ENCODE peak calls at places on chromosomes 3 and 15, in four cellular contexts. G is GM12878, W is SK-N-SH, R is H1. T is an unnamed sample.

GRCh38 chr3:71728632-71729342 is 3.6 kb upstream of the EIF4E3 start:
- DNase-seq in W (peak), G (no peak), R (no peak), T (peak)

GRCh38 chr3:180277036-180277435 is 240.3 kb upstream of the PEX5L start:
- DNase-seq in W (no peak), R (no peak), G (no peak), T (no peak)

GRCh38 chr15:99110581-99111320 is 5.9 kb downstream of the SYNM start:
- DNase-seq in W (no peak), G (no peak), R (no peak), T (no peak)

GRCh38 chr15:74821091-74821789 is 5.2 kb upstream of the CPLX3 start:
- DNase-seq in W (peak), R (no peak), G (peak), T (no peak)

GRCh38 chr15:91849749-91850161 is 3.8 kb upstream of the SLCO3A1 start:
- DNase-seq in R (no peak), G (no peak), W (peak), T (no peak)

GRCh38 chr15:77901921-77902750 is 175.4 kb downstream of the TBC1D2B start:
- DNase-seq in W (peak), G (no peak), R (no peak), T (peak)

GRCh38 chr15:51874751-51875644 is 45.5 kb downstream of the TMOD3 start:
- DNase-seq in W (no peak), R (no peak), G (no peak), T (peak)

GRCh38 chr15:60454824-60455223 is 24.1 kb downstream of the ICE2 start:
- DNase-seq in W (no peak), R (no peak), G (no peak), T (no peak)

GRCh38 chr15:60563066-60563465 is 84.1 kb upstream of the ICE2 start:
- DNase-seq in R (no peak), G (no peak), W (no peak), T (no peak)

DNA sequence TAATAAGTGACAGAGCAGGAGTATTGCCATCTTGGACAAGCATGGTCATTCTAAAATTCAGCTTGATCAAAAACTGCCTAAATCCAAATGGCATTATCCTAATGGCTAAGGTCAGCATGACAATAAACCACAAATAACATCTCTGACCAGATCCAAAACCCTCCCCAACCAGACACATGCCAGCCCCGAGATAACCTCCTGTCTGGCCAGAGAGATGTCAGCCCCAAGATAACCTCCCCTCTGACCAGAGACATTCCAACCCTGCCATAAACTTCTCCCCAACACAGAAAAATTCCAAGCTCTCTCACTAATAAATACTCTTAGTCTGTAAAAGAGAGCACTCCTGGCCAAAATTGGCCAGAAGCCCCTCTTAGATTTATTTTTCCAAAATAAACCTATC is 470.5 kb upstream of the UBE2E2 start:
- DNase-seq in W (no peak), R (no peak), G (no peak), T (no peak)
- TF ChIP-seq CTCF in W (no peak), R (no peak), G (no peak), T (no peak)

DNA sequence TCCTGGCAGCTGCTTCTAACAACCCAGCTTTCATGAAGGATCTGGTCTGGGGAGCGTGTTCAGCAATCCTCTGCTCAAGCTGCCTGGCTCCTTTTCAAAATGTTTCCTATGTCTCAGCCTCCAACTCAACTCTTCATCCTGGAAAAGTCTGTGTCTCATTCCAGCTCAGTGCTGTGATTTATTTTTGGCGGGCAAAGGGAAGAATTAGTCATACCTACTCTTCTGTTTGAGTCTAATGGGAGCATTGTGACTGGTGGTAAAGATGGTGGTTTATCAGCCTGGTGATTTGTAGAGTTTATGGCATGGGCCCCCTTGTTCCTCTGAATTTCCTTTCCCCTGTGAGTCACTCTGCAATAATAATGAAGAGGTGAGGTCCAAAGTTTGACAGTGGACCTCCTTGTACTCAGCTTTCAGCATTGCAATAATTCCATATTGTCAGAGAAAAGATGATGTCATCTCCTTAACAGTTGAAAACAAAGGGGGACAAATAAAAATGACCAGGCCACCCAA is 204.8 kb upstream of the MCTP2 start:
- DNase-seq in R (no peak), W (no peak), G (no peak), T (no peak)
- TF ChIP-seq NRF1 in R (no peak), W (no peak), G (no peak), T (no peak)

GRCh38 chr15:65917936-65918335 is 48.6 kb downstream of the RAB11A start:
- DNase-seq in W (no peak), G (no peak), R (no peak), T (no peak)

GRCh38 chr15:65914981-65915925 is 46.0 kb downstream of the RAB11A start:
- DNase-seq in G (no peak), R (no peak), W (no peak), T (no peak)

GRCh38 chr15:65916041-65916663 is 46.9 kb downstream of the RAB11A start:
- DNase-seq in R (no peak), W (no peak), G (no peak), T (no peak)

GRCh38 chr15:65917407-65917756 is 48.1 kb downstream of the RAB11A start:
- DNase-seq in W (no peak), G (no peak), R (no peak), T (no peak)

DNA sequence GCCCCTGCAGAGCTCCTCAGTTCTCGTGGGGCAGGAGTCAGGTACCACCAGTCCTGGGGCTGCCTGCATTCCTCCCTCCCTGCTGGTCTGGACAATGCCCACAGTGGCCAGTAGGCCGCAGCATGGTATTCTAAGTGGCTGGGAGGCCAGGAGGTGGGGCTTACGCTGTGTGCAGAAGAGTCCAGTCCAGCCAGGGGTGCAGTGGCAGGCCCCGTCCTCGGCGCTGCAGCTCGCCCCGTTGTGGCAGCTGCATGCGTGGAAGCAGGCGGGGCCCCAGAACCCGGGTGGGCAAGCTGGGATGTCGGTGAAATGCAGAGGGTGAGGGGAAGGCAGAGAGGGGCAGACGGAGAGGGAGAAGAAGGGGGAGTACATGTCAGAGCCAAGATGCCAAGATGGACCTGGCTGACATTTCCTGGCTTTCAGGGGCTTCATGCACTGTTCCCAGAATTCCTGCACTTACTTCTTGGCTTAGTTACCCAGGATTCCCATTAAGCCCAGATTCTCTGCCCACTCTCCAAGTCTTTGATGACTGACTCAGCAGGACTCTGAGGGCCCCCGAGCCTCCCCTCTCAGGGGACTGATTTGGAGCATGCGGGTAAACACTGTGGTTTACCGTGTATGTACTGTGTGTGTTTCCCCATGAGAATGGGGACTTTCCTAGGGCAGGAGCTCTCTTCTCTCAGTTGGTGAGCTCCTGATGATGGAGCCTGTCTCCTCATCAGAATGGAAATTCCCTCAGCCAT is 47.5 kb downstream of the RAB11A start:
- DNase-seq in W (peak), G (peak), R (peak), T (peak)
- TF ChIP-seq CTCF in W (peak), G (peak), R (peak), T (peak)

DNA sequence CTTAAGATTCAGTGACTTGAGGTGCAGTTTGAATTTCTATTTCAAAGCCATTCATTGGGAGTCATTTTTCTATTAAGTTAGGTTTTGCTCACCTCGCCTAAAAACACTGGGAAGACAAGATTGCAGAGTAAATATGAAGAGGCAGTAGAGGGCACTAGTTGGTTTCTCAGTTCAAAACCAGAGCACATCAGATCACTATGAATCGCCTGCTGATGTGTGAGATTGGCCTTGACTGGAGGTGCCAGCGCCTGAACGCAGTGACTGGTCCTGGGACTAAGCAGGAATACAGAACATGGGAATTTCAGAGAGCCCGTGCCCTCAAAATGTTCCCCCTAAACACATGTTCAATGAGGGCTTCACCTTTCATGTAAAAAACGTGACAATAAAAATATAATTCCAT is 229.0 kb downstream of the ITPR1 start:
- DNase-seq in G (no peak), W (peak), R (no peak), T (peak)
- TF ChIP-seq NRF1 in G (no peak), W (no peak), R (no peak), T (no peak)

GRCh38 chr15:90203922-90204321 is 2.8 kb downstream of the SEMA4B start:
- DNase-seq in G (no peak), W (no peak), R (no peak), T (no peak)

GRCh38 chr15:90201150-90201943 is at the start of gene SEMA4B:
- DNase-seq in R (no peak), G (no peak), W (peak), T (peak)

GRCh38 chr15:90203473-90203872 is 2.3 kb downstream of the SEMA4B start:
- DNase-seq in R (no peak), G (no peak), W (no peak), T (no peak)

GRCh38 chr15:90201944-90202375 is 830 bp downstream of the SEMA4B start:
- DNase-seq in R (no peak), G (no peak), W (peak), T (no peak)

GRCh38 chr15:90202929-90203328 is 1.8 kb downstream of the SEMA4B start:
- DNase-seq in R (no peak), G (no peak), W (no peak), T (no peak)
- TF ChIP-seq CTCF in R (no peak), G (no peak), W (no peak), T (no peak)

GRCh38 chr15:62741106-62741505 is 301.4 kb upstream of the TPM1 start:
- DNase-seq in W (no peak), R (no peak), G (no peak), T (no peak)
- TF ChIP-seq NRF1 in W (no peak), R (no peak), G (no peak), T (no peak)

GRCh38 chr3:128131897-128132646 is 8.5 kb upstream of the RUVBL1 start:
- DNase-seq in W (no peak), R (no peak), G (no peak), T (no peak)

GRCh38 chr3:128133273-128133883 is 9.8 kb upstream of the RUVBL1 start:
- DNase-seq in W (peak), R (no peak), G (no peak), T (no peak)
- TF ChIP-seq CTCF in W (peak), R (peak), G (peak), T (peak)

GRCh38 chr3:150830094-150830681 is 67.2 kb upstream of the SIAH2 start:
- DNase-seq in R (no peak), G (no peak), W (peak), T (peak)
- TF ChIP-seq NRF1 in R (no peak), G (no peak), W (no peak), T (no peak)

GRCh38 chr3:10709110-10709781 is 106.8 kb upstream of the SLC6A11 start:
- DNase-seq in W (peak), G (no peak), R (no peak), T (no peak)
- TF ChIP-seq CTCF in W (no peak), G (no peak), R (peak), T (peak)

T was measured in K562.